ENCODE peak calls at places on chromosome 3, in six cellular contexts. One of them, this sample, is unnamed.

GRCh38 chr3:128548426-128549282 is 55.7 kb upstream of the GATA2 start:
- DNase-seq in activated CD4-positive, alpha-beta T cell treated with anti-CD3 and anti-CD28 coated beads, Interleukin-2, amount 10 ng/mL, durations not matched to agents 7 days and 5 days: no peak
- DNase-seq in endothelial cell: no peak
- DNase-seq in endothelial cell of umbilical vein: peak
- DNase-seq in T follicular helper cell: no peak
- DNase-seq in ACHN: no peak
- DNase-seq in this sample: no peak

GRCh38 chr3:72171461-72171860 is 386.5 kb upstream of the PROK2 start:
- DNase-seq in activated CD4-positive, alpha-beta T cell treated with anti-CD3 and anti-CD28 coated beads, Interleukin-2, amount 10 ng/mL, durations not matched to agents 7 days and 5 days: no peak
- DNase-seq in endothelial cell: no peak
- DNase-seq in endothelial cell of umbilical vein: no peak
- DNase-seq in T follicular helper cell: no peak
- DNase-seq in ACHN: no peak
- DNase-seq in this sample: no peak

GRCh38 chr3:102018544-102018943 is 169.2 kb downstream of the NFKBIZ start:
- DNase-seq in activated CD4-positive, alpha-beta T cell treated with anti-CD3 and anti-CD28 coated beads, Interleukin-2, amount 10 ng/mL, durations not matched to agents 7 days and 5 days: no peak
- DNase-seq in endothelial cell: no peak
- DNase-seq in endothelial cell of umbilical vein: no peak
- DNase-seq in T follicular helper cell: no peak
- DNase-seq in ACHN: no peak
- DNase-seq in this sample: no peak

GRCh38 chr3:112407888-112408702 is 75.1 kb downstream of the CD200 start:
- DNase-seq in activated CD4-positive, alpha-beta T cell treated with anti-CD3 and anti-CD28 coated beads, Interleukin-2, amount 10 ng/mL, durations not matched to agents 7 days and 5 days: no peak
- DNase-seq in endothelial cell: no peak
- DNase-seq in endothelial cell of umbilical vein: no peak
- DNase-seq in T follicular helper cell: no peak
- DNase-seq in ACHN: no peak
- DNase-seq in this sample: no peak

GRCh38 chr3:158091526-158091925 is 14.7 kb downstream of the SHOX2 start:
- DNase-seq in activated CD4-positive, alpha-beta T cell treated with anti-CD3 and anti-CD28 coated beads, Interleukin-2, amount 10 ng/mL, durations not matched to agents 7 days and 5 days: no peak
- DNase-seq in endothelial cell: no peak
- DNase-seq in endothelial cell of umbilical vein: peak
- DNase-seq in T follicular helper cell: no peak
- DNase-seq in ACHN: no peak
- DNase-seq in this sample: no peak

GRCh38 chr3:138082085-138082991 is 33.1 kb downstream of the DZIP1L start:
- DNase-seq in activated CD4-positive, alpha-beta T cell treated with anti-CD3 and anti-CD28 coated beads, Interleukin-2, amount 10 ng/mL, durations not matched to agents 7 days and 5 days: peak
- DNase-seq in endothelial cell: no peak
- DNase-seq in endothelial cell of umbilical vein: no peak
- DNase-seq in T follicular helper cell: no peak
- DNase-seq in ACHN: peak
- DNase-seq in this sample: no peak

GRCh38 chr3:43455233-43455632 is 166.6 kb downstream of the ANO10 start:
- DNase-seq in activated CD4-positive, alpha-beta T cell treated with anti-CD3 and anti-CD28 coated beads, Interleukin-2, amount 10 ng/mL, durations not matched to agents 7 days and 5 days: no peak
- DNase-seq in endothelial cell: no peak
- DNase-seq in endothelial cell of umbilical vein: peak
- DNase-seq in T follicular helper cell: no peak
- DNase-seq in ACHN: peak
- DNase-seq in this sample: no peak

GRCh38 chr3:10365791-10366190 is 44.9 kb upstream of the SEC13 start:
- DNase-seq in activated CD4-positive, alpha-beta T cell treated with anti-CD3 and anti-CD28 coated beads, Interleukin-2, amount 10 ng/mL, durations not matched to agents 7 days and 5 days: no peak
- DNase-seq in endothelial cell: no peak
- DNase-seq in endothelial cell of umbilical vein: no peak
- DNase-seq in T follicular helper cell: no peak
- DNase-seq in ACHN: peak
- DNase-seq in this sample: no peak

GRCh38 chr3:39443530-39443929 is 23.9 kb upstream of the MOBP start:
- DNase-seq in activated CD4-positive, alpha-beta T cell treated with anti-CD3 and anti-CD28 coated beads, Interleukin-2, amount 10 ng/mL, durations not matched to agents 7 days and 5 days: no peak
- DNase-seq in endothelial cell: no peak
- DNase-seq in endothelial cell of umbilical vein: peak
- DNase-seq in T follicular helper cell: no peak
- DNase-seq in ACHN: peak
- DNase-seq in this sample: no peak

GRCh38 chr3:64141476-64141875 is 83.8 kb downstream of the PRICKLE2 start:
- DNase-seq in activated CD4-positive, alpha-beta T cell treated with anti-CD3 and anti-CD28 coated beads, Interleukin-2, amount 10 ng/mL, durations not matched to agents 7 days and 5 days: no peak
- DNase-seq in endothelial cell: no peak
- DNase-seq in endothelial cell of umbilical vein: no peak
- DNase-seq in T follicular helper cell: no peak
- DNase-seq in ACHN: no peak
- DNase-seq in this sample: no peak

GRCh38 chr3:107954845-107955244 is 136.0 kb downstream of the CD47 start:
- DNase-seq in activated CD4-positive, alpha-beta T cell treated with anti-CD3 and anti-CD28 coated beads, Interleukin-2, amount 10 ng/mL, durations not matched to agents 7 days and 5 days: peak
- DNase-seq in endothelial cell: no peak
- DNase-seq in endothelial cell of umbilical vein: no peak
- DNase-seq in T follicular helper cell: no peak
- DNase-seq in ACHN: no peak
- DNase-seq in this sample: no peak